ENCODE peak calls at places on chromosomes 11 and 22, in five cellular contexts. One of them, this sample, is unnamed.
A peak's percentile ranks its signal among the peaks of the same experiment; 100 is the strongest.

GRCh38 chr11:11969380-11970215 is 38.8 kb downstream of the DKK3 start:
- DNase-seq in H1: no peak
- DNase-seq in A549: no peak
- DNase-seq in K562: no peak
- DNase-seq in IMR-90: no peak
- DNase-seq in this sample: no peak

GRCh38 chr11:121478895-121479281 is 26.1 kb upstream of the SORL1-AS1 start:
- DNase-seq in A549: no peak
- DNase-seq in H1: no peak
- DNase-seq in K562: no peak
- DNase-seq in IMR-90: no peak
- DNase-seq in this sample: no peak

GRCh38 chr11:43992834-43993637 is 50.6 kb downstream of the C11orf96 start:
- DNase-seq in K562: no peak
- DNase-seq in IMR-90: peak; percentile 53
- DNase-seq in A549: no peak
- DNase-seq in H1: no peak
- DNase-seq in this sample: no peak

GRCh38 chr11:1742371-1742770 is 8.0 kb downstream of the IFITM10 start:
- DNase-seq in H1: no peak
- DNase-seq in IMR-90: no peak
- DNase-seq in K562: no peak
- DNase-seq in A549: no peak
- DNase-seq in this sample: no peak

GRCh38 chr11:68683086-68683951 is 1.0 kb upstream of the GAL start:
- DNase-seq in A549: no peak
- DNase-seq in H1: no peak
- DNase-seq in K562: no peak
- DNase-seq in IMR-90: no peak
- DNase-seq in this sample: no peak

GRCh38 chr22:39094717-39095389 is 2.2 kb upstream of the APOBEC3H start:
- DNase-seq in K562: no peak
- DNase-seq in H1: no peak
- DNase-seq in A549: no peak
- DNase-seq in IMR-90: no peak
- DNase-seq in this sample: no peak

GRCh38 chr11:12745787-12746186 is 71.6 kb downstream of the TEAD1 start:
- DNase-seq in A549: no peak
- DNase-seq in IMR-90: no peak
- DNase-seq in K562: no peak
- DNase-seq in H1: no peak
- DNase-seq in this sample: no peak

GRCh38 chr22:44329179-44329796 is 16.5 kb upstream of the SHISAL1 start:
- DNase-seq in K562: no peak
- DNase-seq in H1: no peak
- DNase-seq in A549: no peak
- DNase-seq in IMR-90: peak; percentile 27
- DNase-seq in this sample: no peak

GRCh38 chr11:117408356-117408755 is 80.7 kb downstream of the CEP164 start:
- DNase-seq in K562: no peak
- DNase-seq in A549: no peak
- DNase-seq in IMR-90: no peak
- DNase-seq in H1: no peak
- DNase-seq in this sample: no peak

GRCh38 chr11:29343465-29344333 is 673.1 kb downstream of the KCNA4 start:
- DNase-seq in K562: peak; percentile 55
- DNase-seq in H1: no peak
- DNase-seq in A549: peak; percentile 72
- DNase-seq in IMR-90: peak; percentile 34
- DNase-seq in this sample: peak; percentile 28

GRCh38 chr22:37173709-37174108 is 14.3 kb downstream of the C1QTNF6 start:
- DNase-seq in K562: no peak
- DNase-seq in A549: no peak
- DNase-seq in IMR-90: no peak
- DNase-seq in H1: no peak
- DNase-seq in this sample: no peak

GRCh38 chr11:936199-936598 is 10.5 kb downstream of the AP2A2 start:
- DNase-seq in K562: no peak
- DNase-seq in IMR-90: no peak
- DNase-seq in A549: no peak
- DNase-seq in H1: no peak
- DNase-seq in this sample: peak; percentile 58

GRCh38 chr11:126840975-126841374 is 159.6 kb downstream of the KIRREL3 start:
- DNase-seq in A549: no peak
- DNase-seq in IMR-90: no peak
- DNase-seq in H1: no peak
- DNase-seq in K562: no peak
- DNase-seq in this sample: no peak

GRCh38 chr11:24793479-24793878 is 296.6 kb downstream of the LUZP2 start:
- DNase-seq in A549: no peak
- DNase-seq in K562: no peak
- DNase-seq in IMR-90: peak; percentile 61
- DNase-seq in H1: no peak
- DNase-seq in this sample: no peak

GRCh38 chr11:19951558-19952083 is 208.7 kb downstream of the DBX1 start:
- DNase-seq in IMR-90: peak; percentile 70
- DNase-seq in H1: no peak
- DNase-seq in A549: peak; percentile 64
- DNase-seq in K562: peak; percentile 68
- DNase-seq in this sample: peak; percentile 70

GRCh38 chr11:2483426-2483825 is 38.6 kb downstream of the KCNQ1 start:
- DNase-seq in IMR-90: no peak
- DNase-seq in H1: no peak
- DNase-seq in K562: no peak
- DNase-seq in A549: no peak
- DNase-seq in this sample: no peak

GRCh38 chr11:112396092-112396491 is 135.4 kb upstream of the PLET1 start:
- DNase-seq in K562: no peak
- DNase-seq in A549: no peak
- DNase-seq in IMR-90: no peak
- DNase-seq in H1: no peak
- DNase-seq in this sample: no peak

GRCh38 chr22:29031236-29031982 is 30.2 kb downstream of the C22orf31 start:
- DNase-seq in K562: peak; percentile 79
- DNase-seq in IMR-90: peak; percentile 98
- DNase-seq in H1: peak; percentile 47
- DNase-seq in A549: peak; percentile 91
- DNase-seq in this sample: peak; percentile 93

GRCh38 chr11:22459053-22459452 is 120.9 kb downstream of the SLC17A6 start:
- DNase-seq in IMR-90: peak; percentile 79
- DNase-seq in H1: no peak
- DNase-seq in K562: no peak
- DNase-seq in A549: no peak
- DNase-seq in this sample: no peak

GRCh38 chr22:26168934-26169311 is 339 bp upstream of the SEZ6L start:
- DNase-seq in K562: no peak
- DNase-seq in H1: no peak
- DNase-seq in IMR-90: no peak
- DNase-seq in A549: no peak
- DNase-seq in this sample: no peak

GRCh38 chr22:30565341-30565740 is 9.1 kb downstream of the GAL3ST1 start:
- DNase-seq in K562: no peak
- DNase-seq in H1: no peak
- DNase-seq in A549: no peak
- DNase-seq in IMR-90: peak; percentile 16
- DNase-seq in this sample: no peak

GRCh38 chr11:82756765-82757650 is 23.3 kb upstream of the FAM181B start:
- DNase-seq in A549: no peak
- DNase-seq in IMR-90: no peak
- DNase-seq in H1: no peak
- DNase-seq in K562: no peak
- DNase-seq in this sample: no peak

GRCh38 chr11:79864882-79865281 is 424.1 kb upstream of the TENM4 start:
- DNase-seq in A549: peak; percentile 4
- DNase-seq in IMR-90: no peak
- DNase-seq in K562: no peak
- DNase-seq in H1: no peak
- DNase-seq in this sample: no peak

GRCh38 chr11:68545796-68546195 is 85.2 kb downstream of the PPP6R3 start:
- DNase-seq in K562: no peak
- DNase-seq in A549: no peak
- DNase-seq in H1: no peak
- DNase-seq in IMR-90: no peak
- DNase-seq in this sample: no peak

GRCh38 chr11:14619580-14619979 is 24.0 kb upstream of the PDE3B start:
- DNase-seq in IMR-90: no peak
- DNase-seq in A549: no peak
- DNase-seq in H1: no peak
- DNase-seq in K562: no peak
- DNase-seq in this sample: peak; percentile 19
- TF ChIP-seq MAFK in IMR-90: peak; percentile 79
- TF ChIP-seq MAFK in A549: peak; percentile 87
- TF ChIP-seq MAFK in H1: no peak
- TF ChIP-seq MAFK in K562: peak; percentile 58
- TF ChIP-seq MAFK in this sample: peak; percentile 98

DNA sequence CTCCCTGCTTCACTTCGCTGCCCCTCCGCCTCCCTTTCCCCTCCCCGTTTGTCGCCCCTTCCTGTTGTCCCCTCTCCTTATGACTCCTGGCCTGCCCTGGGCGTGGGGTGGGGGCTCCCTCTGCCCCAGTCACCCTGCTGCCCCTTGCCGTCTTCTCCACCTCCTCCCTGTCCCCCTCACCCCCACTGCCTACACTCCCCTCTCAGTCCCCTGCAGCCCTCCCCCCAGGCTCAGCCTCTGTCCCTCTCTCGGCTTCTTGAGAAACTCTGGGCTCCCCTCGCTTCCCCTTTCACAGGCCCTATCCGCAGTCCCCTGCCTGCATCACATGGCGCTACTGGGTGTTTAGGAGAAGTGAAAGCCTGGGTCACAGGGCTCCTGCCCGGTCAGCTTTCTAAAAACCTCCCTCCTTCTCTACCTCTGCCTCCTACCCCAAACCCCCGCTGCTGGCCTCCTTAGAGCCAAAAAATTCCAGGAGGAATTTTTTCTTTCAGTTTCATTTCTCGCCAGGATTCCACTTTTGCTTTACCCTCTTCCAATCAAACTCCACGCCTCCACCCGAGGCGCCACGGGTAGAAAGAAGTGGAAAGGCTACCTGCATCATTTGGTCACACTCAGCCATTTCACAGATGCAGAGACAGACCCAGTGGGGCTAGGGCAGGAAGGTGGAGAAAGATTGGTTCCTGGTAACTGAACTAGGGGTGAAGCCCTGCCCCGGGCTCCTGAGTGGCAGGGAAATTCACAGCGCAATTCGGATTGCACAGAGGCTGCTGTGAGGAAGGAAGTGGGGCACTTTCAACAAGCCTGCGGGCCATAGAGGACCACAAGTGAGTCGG is at the start of gene SLC15A3:
- DNase-seq in IMR-90: peak; percentile 27
- DNase-seq in K562: no peak
- DNase-seq in A549: no peak
- DNase-seq in H1: no peak
- DNase-seq in this sample: no peak
- TF ChIP-seq MAFK in IMR-90: no peak
- TF ChIP-seq MAFK in K562: no peak
- TF ChIP-seq MAFK in A549: no peak
- TF ChIP-seq MAFK in H1: no peak
- TF ChIP-seq MAFK in this sample: no peak

GRCh38 chr11:70482529-70482917 is 84.2 kb downstream of the CTTN start:
- DNase-seq in K562: no peak
- DNase-seq in H1: no peak
- DNase-seq in A549: no peak
- DNase-seq in IMR-90: peak; percentile 11
- DNase-seq in this sample: no peak

GRCh38 chr11:70483077-70483861 is 84.9 kb downstream of the CTTN start:
- DNase-seq in K562: peak; percentile 65
- DNase-seq in IMR-90: peak; percentile 60
- DNase-seq in A549: peak; percentile 54
- DNase-seq in H1: no peak
- DNase-seq in this sample: no peak

GRCh38 chr11:70481625-70482528 is 83.5 kb downstream of the CTTN start:
- DNase-seq in K562: peak; percentile 16
- DNase-seq in A549: peak; percentile 74
- DNase-seq in H1: no peak
- DNase-seq in IMR-90: peak; percentile 63
- DNase-seq in this sample: no peak

GRCh38 chr11:70485326-70486025 is 87.1 kb downstream of the CTTN start:
- DNase-seq in A549: no peak
- DNase-seq in IMR-90: no peak
- DNase-seq in H1: no peak
- DNase-seq in K562: no peak
- DNase-seq in this sample: no peak

DNA sequence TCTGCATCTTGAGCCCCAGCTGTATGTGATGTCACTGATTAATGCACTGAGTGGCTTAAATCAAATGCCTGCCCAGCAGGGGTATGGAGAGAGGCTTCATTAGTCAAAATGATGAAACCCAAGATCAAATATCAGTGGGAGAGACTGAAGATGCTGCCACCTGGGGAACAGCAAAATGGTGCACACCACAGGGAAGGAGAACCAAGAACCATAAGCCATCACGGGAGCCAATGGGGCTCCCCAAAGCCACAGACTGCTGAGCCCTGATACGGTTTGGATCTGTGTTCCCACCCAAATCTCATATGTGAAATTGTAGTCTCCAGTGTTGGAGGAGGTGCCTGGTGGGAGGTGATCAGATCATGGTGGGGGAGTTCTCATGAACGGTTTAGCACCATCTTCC is 85.6 kb downstream of the CTTN start:
- DNase-seq in A549: no peak
- DNase-seq in IMR-90: no peak
- DNase-seq in K562: no peak
- DNase-seq in H1: no peak
- DNase-seq in this sample: no peak
- TF ChIP-seq MAFK in A549: no peak
- TF ChIP-seq MAFK in IMR-90: no peak
- TF ChIP-seq MAFK in K562: no peak
- TF ChIP-seq MAFK in H1: no peak
- TF ChIP-seq MAFK in this sample: no peak

DNA sequence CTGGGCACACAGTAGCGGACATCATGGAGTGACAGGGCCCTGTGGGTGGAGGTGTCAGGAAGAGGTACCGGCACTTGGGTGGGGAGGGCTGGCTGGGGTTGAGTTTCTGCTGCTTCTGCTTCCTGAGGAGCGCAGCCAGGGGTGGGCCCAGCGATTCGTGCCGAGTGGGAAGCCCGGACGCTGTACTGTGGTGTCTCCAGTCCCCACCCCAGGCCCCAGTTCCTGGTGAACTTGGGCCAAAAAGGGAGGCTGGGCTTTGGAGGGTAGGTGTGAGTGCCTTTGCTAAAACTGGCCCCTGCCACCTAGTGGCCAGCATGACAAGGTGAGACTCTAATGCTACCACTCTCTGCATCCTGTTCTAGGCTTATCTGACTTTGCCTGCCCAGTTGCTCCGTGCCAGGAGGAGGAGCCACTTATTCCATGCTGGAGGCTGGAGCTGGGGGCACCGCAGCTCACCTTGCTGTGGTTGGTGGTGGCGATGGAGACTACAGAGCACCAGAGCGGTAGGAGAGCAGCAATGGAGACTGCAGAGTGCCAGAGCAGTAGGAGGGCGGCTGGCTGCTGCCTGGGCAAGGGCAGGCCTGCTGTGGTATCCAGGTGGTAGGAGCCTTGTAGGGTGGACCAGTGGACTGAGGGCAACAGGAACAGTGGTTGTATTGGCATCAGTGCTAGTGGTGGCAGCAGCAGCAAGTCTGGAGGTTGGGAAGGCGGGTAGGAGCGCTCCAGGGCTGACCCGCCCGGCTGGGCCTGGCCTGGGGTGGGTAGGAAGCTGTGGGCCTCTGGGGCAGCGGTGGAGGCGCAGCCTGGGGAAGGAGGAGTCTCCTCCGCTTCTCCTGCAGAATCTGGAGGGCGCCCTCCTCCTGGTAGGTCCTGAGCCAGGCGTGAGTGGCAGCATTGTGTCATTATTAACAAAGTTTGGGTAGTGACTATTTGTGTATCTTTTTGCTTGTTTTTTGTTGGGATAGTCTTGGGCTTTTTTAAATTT is 2.2 kb upstream of the RFPL2 start:
- DNase-seq in H1: no peak
- DNase-seq in IMR-90: no peak
- DNase-seq in A549: peak; percentile 71
- DNase-seq in K562: peak; percentile 43
- DNase-seq in this sample: peak; percentile 41
- TF ChIP-seq MAFK in H1: no peak
- TF ChIP-seq MAFK in IMR-90: no peak
- TF ChIP-seq MAFK in A549: no peak
- TF ChIP-seq MAFK in K562: no peak
- TF ChIP-seq MAFK in this sample: no peak

This sample was measured in HepG2.